ENCODE peak calls at places on chromosomes 12 and 14, in eight cellular contexts. H is CD4-positive, alpha-beta T cell; V is GM12865; S is lower lobe of right lung; Q is foreskin fibroblast; X is heart left ventricle; J is WERI-Rb-1; C is activated B cell treated with CpG ODN at 0.5 μM for 24 hours. E is an unnamed sample.

GRCh38 chr12:39145175-39145999 is 240.0 kb upstream of the CPNE8 start:
- DNase-seq in H (no peak), V (no peak), S (peak), Q (no peak), X (peak), J (no peak), C (no peak), E (peak)

GRCh38 chr14:29896354-29896768 is 31.3 kb downstream of the PRKD1 start:
- DNase-seq in H (no peak), V (no peak), S (no peak), Q (no peak), X (no peak), J (no peak), C (no peak), E (no peak)

GRCh38 chr14:99724939-99725773 is 41.1 kb downstream of the CYP46A1 start:
- DNase-seq in H (no peak), V (no peak), S (peak), Q (no peak), X (no peak), J (no peak), C (no peak), E (no peak)

GRCh38 chr12:112900298-112901145 is 6.2 kb upstream of the OAS1 start:
- DNase-seq in H (no peak), V (peak), S (no peak), Q (peak), X (no peak), J (peak), C (no peak), E (peak)

GRCh38 chr12:49580572-49581535 is 12.9 kb upstream of the MCRS1 start:
- DNase-seq in H (peak), V (peak), S (peak), Q (peak), X (peak), J (peak), C (no peak), E (peak)

GRCh38 chr12:3213171-3213570 is 136.0 kb downstream of the TSPAN9 start:
- DNase-seq in H (no peak), V (no peak), S (no peak), Q (no peak), X (peak), J (peak), C (no peak), E (no peak)

GRCh38 chr12:131102493-131102931 is 148.8 kb downstream of the ADGRD1 start:
- DNase-seq in H (no peak), V (no peak), S (peak), Q (no peak), X (no peak), J (peak), C (peak), E (no peak)

GRCh38 chr12:75690556-75690955 is 179.1 kb upstream of the KRR1 start:
- DNase-seq in H (no peak), V (no peak), S (no peak), Q (peak), X (no peak), J (no peak), C (no peak), E (no peak)

GRCh38 chr12:56591961-56592360 is 38.2 kb downstream of the BAZ2A start:
- DNase-seq in H (no peak), V (no peak), S (no peak), Q (no peak), X (no peak), J (no peak), C (no peak), E (no peak)

GRCh38 chr12:517538-517937 is 57.8 kb downstream of the B4GALNT3 start:
- DNase-seq in H (no peak), V (no peak), S (no peak), Q (no peak), X (no peak), J (no peak), C (no peak), E (no peak)

DNA sequence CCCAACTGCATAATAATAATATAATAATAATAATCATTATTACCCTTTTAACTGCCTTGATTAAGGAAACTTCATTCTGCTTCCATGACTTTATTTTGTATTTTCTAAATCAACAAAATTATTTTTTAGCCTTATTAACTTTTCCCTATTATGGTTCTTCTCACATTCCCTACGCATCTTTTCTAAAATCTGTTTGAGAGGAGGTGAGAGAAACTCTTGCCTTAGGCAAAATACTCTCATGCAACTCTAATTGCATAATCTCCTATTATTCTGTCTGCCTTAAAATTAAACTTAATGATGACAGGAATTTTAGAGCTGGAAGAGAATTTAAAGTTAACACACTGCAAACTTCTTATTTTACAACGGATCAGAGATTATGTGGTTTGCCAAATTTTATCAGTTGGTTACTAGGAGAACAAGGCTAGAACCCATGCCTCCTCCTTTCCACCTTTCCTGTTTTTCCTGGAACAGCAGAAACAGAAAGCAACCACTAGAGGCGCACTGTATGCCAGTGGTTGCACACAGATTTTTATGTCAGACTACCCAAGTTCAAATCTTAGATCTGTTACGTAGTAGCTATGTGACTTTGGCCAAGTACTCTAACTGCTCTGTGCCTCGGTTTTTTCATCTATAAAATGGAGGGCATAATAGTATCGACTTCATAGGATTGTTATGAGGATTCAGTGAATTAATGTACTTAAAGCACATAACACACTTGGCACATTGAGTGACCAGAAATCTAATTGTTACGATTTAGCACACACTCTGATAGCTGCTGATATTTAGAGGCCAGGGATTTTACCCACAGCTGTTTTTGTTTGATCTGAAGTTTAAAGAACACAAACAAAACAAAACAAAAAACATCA is 4.4 kb upstream of the BRMS1L start:
- DNase-seq in H (no peak), V (peak), S (no peak), Q (no peak), X (no peak), J (peak), C (no peak), E (peak)
- TF ChIP-seq CTCF in H (peak), V (peak), S (peak), Q (peak), X (peak), J (peak), C (peak), E (peak)

GRCh38 chr12:17489452-17489851 is 600.5 kb downstream of the RERGL start:
- DNase-seq in H (no peak), V (no peak), S (no peak), Q (no peak), X (no peak), J (no peak), C (no peak), E (no peak)
- TF ChIP-seq CTCF in H (no peak), V (no peak), S (no peak), Q (no peak), X (no peak), J (peak), C (no peak), E (no peak)

DNA sequence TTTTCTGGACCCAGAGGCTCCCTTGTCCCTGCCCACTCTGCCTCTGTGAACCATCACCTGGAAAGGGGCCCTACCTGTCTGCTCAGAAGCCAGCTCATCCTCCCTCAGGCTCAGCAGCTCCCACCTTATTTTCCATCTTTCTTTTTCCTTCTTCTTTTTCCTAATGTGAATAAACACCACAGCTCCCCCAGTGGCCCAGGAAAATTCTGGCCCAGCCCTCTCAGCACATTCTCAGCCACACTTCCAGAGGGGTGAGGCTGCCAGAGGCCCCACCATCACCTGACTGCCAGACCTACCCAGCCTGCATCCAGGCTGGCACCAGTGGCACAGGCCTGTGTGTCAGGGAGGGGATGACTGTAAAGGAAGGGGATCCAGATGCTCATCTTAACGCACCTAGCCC is 23.0 kb downstream of the ZFHX2 start:
- DNase-seq in H (no peak), V (no peak), S (no peak), Q (no peak), X (no peak), J (peak), C (no peak), E (no peak)
- TF ChIP-seq CTCF in H (no peak), V (no peak), S (no peak), Q (peak), X (no peak), J (peak), C (no peak), E (no peak)

GRCh38 chr12:14365294-14366210 is at the start of gene ATF7IP:
- DNase-seq in H (peak), V (peak), S (peak), Q (peak), X (peak), J (peak), C (peak), E (peak)
- TF ChIP-seq CTCF in H (peak), V (peak), S (peak), Q (peak), X (peak), J (no peak), C (no peak), E (peak)

DNA sequence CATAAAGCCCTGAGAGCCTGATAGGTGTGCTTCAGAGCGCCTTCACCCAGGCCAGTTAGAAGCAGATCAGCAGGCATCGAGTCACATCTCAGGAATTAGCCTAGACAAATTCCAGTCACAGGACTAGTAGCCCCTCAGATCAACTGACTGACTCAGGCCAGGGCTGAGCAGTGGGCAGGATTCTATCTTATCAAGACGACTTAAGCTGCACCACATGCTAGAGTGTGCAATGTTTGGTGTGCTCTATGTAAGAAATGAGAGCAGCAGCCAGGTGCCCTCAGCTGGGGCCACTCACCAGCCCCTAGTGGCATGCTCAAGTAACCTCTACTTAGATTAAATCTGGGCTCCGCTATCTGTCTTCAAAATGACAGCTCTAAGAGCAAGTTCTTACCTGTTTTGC is 19.7 kb upstream of the NGB start:
- DNase-seq in H (no peak), V (no peak), S (no peak), Q (no peak), X (no peak), J (peak), C (no peak), E (no peak)
- TF ChIP-seq CTCF in H (no peak), V (peak), S (no peak), Q (no peak), X (no peak), J (peak), C (no peak), E (no peak)

E was measured in GM10248.